ENCODE peak calls at places on chromosome 9, in four cellular contexts. G is mucosa of gallbladder, O is HEK293T, Z is head of caudate nucleus. Q is an unnamed sample.

GRCh38 chr9:136059851-136060670 is 35.0 kb downstream of the NACC2 start:
- DNase-seq in G (no peak), O (no peak), Z (no peak), Q (no peak)

GRCh38 chr9:97536480-97536879 is 35.0 kb downstream of the TMOD1 start:
- DNase-seq in G (no peak), O (no peak), Z (no peak), Q (no peak)

GRCh38 chr9:134399435-134400056 is 73.3 kb downstream of the RXRA start:
- DNase-seq in G (no peak), O (peak; percentile 43), Z (no peak), Q (peak; percentile 58)

GRCh38 chr9:93295031-93295430 is 111.1 kb downstream of the WNK2 start:
- DNase-seq in G (no peak), O (peak; percentile 6), Z (no peak), Q (no peak)

GRCh38 chr9:94867842-94868312 is 141.4 kb downstream of the AOPEP start:
- DNase-seq in G (no peak), O (no peak), Z (no peak), Q (peak; percentile 53)

GRCh38 chr9:129464972-129465833 is 155.7 kb downstream of the C9orf50 start:
- DNase-seq in G (no peak), O (no peak), Z (no peak), Q (peak; percentile 57)

GRCh38 chr9:5866276-5866675 is 24.4 kb upstream of the MLANA start:
- DNase-seq in G (no peak), O (no peak), Z (no peak), Q (no peak)

GRCh38 chr9:119004618-119004990 is 364.6 kb downstream of the BRINP1 start:
- DNase-seq in G (peak; percentile 81), O (no peak), Z (no peak), Q (peak; percentile 45)

GRCh38 chr9:8364021-8364782 is 564.6 kb upstream of the DMAC1 start:
- DNase-seq in G (no peak), O (no peak), Z (peak; percentile 45), Q (no peak)

GRCh38 chr9:121700831-121701419 is 49.5 kb downstream of the DAB2IP start:
- DNase-seq in G (no peak), O (no peak), Z (no peak), Q (peak; percentile 48)

GRCh38 chr9:69549310-69550202 is 122.6 kb downstream of the APBA1 start:
- DNase-seq in G (no peak), O (peak; percentile 63), Z (no peak), Q (peak; percentile 24)

GRCh38 chr9:6538666-6539071 is 106.9 kb downstream of the GLDC start:
- DNase-seq in G (no peak), O (no peak), Z (no peak), Q (no peak)

GRCh38 chr9:135760465-135760864 is 58.5 kb downstream of the KCNT1 start:
- DNase-seq in G (no peak), O (no peak), Z (no peak), Q (no peak)